ENCODE peak calls at places on chromosomes 13 and 19, in ten cellular contexts. S is psoas muscle; B is endodermal cell; A is ascending aorta; F is CD8-positive, alpha-beta T cell; X is fibroblast of lung; R is small intestine; Y is upper lobe of right lung; P is uterus; U is CD8-positive, alpha-beta memory T cell. Z is an unnamed sample. For H3K4me1, the result is how much of the 10 kb centered on the place peaks cover.

GRCh38 chr19:41870401-41870873 is 6.6 kb upstream of the CD79A start:
- DNase-seq in P (no peak), X (peak), Y (no peak), R (peak), A (no peak), U (no peak), S (peak), F (no peak), B (peak), Z (no peak)

GRCh38 chr19:56678205-56678604 is 6.6 kb upstream of the ZNF835 start:
- DNase-seq in B (no peak), Y (no peak), P (no peak), F (no peak), R (no peak), S (no peak), A (no peak), X (no peak), U (no peak), Z (no peak)

GRCh38 chr13:29909975-29910674 is 59.7 kb upstream of the UBL3 start:
- DNase-seq in A (no peak), S (peak), B (no peak), U (no peak), F (no peak), Y (no peak), P (no peak), X (peak), R (no peak), Z (no peak)

GRCh38 chr13:39047560-39047959 is 9.3 kb downstream of the NHLRC3 start:
- DNase-seq in Y (no peak), X (no peak), R (peak), A (no peak), S (no peak), U (no peak), F (no peak), B (peak), P (no peak), Z (no peak)

GRCh38 chr19:3123088-3123721 is 12.6 kb upstream of the GNA15 start:
- DNase-seq in Y (peak), P (no peak), A (no peak), X (no peak), S (peak), B (no peak), U (no peak), F (no peak), R (no peak), Z (peak)

GRCh38 chr13:75299913-75300862 is 181.8 kb downstream of the TBC1D4 start:
- DNase-seq in S (no peak), A (no peak), Y (no peak), R (no peak), U (no peak), F (no peak), B (no peak), X (peak), P (no peak), Z (no peak)

GRCh38 chr13:113203507-113204377 is 4.7 kb downstream of the PCID2 start:
- DNase-seq in S (no peak), Y (no peak), P (no peak), U (no peak), R (no peak), F (no peak), A (no peak), X (no peak), B (no peak), Z (peak)

GRCh38 chr19:21750586-21751128 is 16.7 kb downstream of the ZNF100 start:
- DNase-seq in Y (no peak), U (no peak), X (no peak), S (peak), P (no peak), F (no peak), A (no peak), B (no peak), R (no peak), Z (peak)

GRCh38 chr13:66264976-66265375 is 965.2 kb downstream of the PCDH9 start:
- DNase-seq in Y (no peak), A (no peak), F (no peak), X (no peak), S (no peak), B (no peak), P (no peak), R (no peak), U (no peak), Z (no peak)

GRCh38 chr13:24168392-24168750 is 7.9 kb downstream of the SPATA13 start:
- DNase-seq in A (no peak), B (peak), Y (no peak), F (no peak), U (no peak), R (no peak), P (no peak), S (no peak), X (no peak), Z (no peak)

GRCh38 chr13:50543767-50544166 is 299.7 kb downstream of the DLEU7 start:
- DNase-seq in R (no peak), X (peak), A (no peak), P (no peak), U (no peak), S (peak), Y (no peak), B (no peak), F (no peak), Z (peak)

GRCh38 chr19:6108721-6109633 is 1.3 kb downstream of the RFX2 start:
- DNase-seq in P (peak), A (no peak), R (no peak), B (peak), F (peak), U (peak), S (peak), Y (peak), X (peak), Z (peak)

GRCh38 chr13:21434588-21434987 is 24.5 kb downstream of the ZDHHC20 start:
- DNase-seq in X (no peak), B (no peak), Y (no peak), A (no peak), P (no peak), S (no peak), F (no peak), R (no peak), U (no peak), Z (no peak)

GRCh38 chr13:59201836-59202235 is 961.9 kb downstream of the DIAPH3 start:
- DNase-seq in U (no peak), S (no peak), F (no peak), A (no peak), P (no peak), Y (no peak), B (no peak), X (peak), R (no peak), Z (no peak)

GRCh38 chr19:23261496-23262020 is 11.4 kb upstream of the ZNF724 start:
- DNase-seq in U (no peak), Y (no peak), B (no peak), R (no peak), F (no peak), A (no peak), P (no peak), S (no peak), X (no peak), Z (no peak)

GRCh38 chr19:15583346-15583745 is 31.7 kb upstream of the CYP4F8 start:
- DNase-seq in X (no peak), A (no peak), R (no peak), U (no peak), B (no peak), S (no peak), P (no peak), F (peak), Y (no peak), Z (peak)

GRCh38 chr13:30021611-30022010 is 171.2 kb upstream of the UBL3 start:
- DNase-seq in B (no peak), R (no peak), A (no peak), F (no peak), X (no peak), P (no peak), Y (no peak), U (no peak), S (no peak), Z (no peak)

GRCh38 chr19:2290441-2291184 is 8.6 kb upstream of the PEAK3 start:
- DNase-seq in Y (no peak), F (peak), R (no peak), A (no peak), B (peak), X (no peak), S (no peak), P (no peak), U (peak), Z (peak)

GRCh38 chr13:94331281-94331680 is 148.2 kb downstream of the DCT start:
- DNase-seq in F (no peak), P (no peak), A (no peak), Y (no peak), S (no peak), B (no peak), X (no peak), R (no peak), U (no peak), Z (no peak)

GRCh38 chr19:43476606-43477005 is 11.2 kb upstream of the LYPD3 start:
- DNase-seq in U (no peak), B (no peak), R (no peak), X (peak), Y (no peak), P (no peak), A (no peak), F (no peak), S (no peak), Z (no peak)

GRCh38 chr19:11482384-11483050 is 1.7 kb upstream of the ELAVL3 start:
- DNase-seq in F (peak), S (peak), A (peak), U (peak), Y (peak), B (peak), X (peak), R (peak), P (peak), Z (peak)

DNA sequence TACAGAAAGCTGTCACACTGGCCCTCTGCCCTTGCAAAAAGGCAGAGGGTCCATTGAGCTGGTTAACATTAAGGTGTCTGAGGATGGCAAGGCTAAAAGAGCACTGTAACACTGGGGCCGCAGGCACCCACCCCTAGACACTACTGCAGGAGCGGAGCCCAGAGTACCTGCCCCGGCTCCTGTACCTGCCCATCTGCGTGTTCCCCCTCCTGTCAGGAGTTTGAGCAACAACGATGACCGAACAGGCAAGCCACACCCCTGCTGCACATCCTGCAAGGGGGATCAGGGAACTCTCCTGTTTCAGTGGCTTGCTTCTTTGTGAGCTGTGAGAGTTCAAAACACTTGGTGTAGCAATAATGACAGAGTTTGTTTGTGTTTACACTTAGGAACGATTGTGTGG is 117.4 kb upstream of the STARD13 start:
- DNase-seq in F (no peak), R (no peak), U (no peak), Y (no peak), A (no peak), S (no peak), B (no peak), X (no peak), P (no peak), Z (no peak)
- H3K4me3 ChIP-seq in F (no peak), R (no peak), U (no peak), Y (no peak), A (no peak), S (no peak), B (no peak), X (no peak), P (no peak), Z (no peak)

DNA sequence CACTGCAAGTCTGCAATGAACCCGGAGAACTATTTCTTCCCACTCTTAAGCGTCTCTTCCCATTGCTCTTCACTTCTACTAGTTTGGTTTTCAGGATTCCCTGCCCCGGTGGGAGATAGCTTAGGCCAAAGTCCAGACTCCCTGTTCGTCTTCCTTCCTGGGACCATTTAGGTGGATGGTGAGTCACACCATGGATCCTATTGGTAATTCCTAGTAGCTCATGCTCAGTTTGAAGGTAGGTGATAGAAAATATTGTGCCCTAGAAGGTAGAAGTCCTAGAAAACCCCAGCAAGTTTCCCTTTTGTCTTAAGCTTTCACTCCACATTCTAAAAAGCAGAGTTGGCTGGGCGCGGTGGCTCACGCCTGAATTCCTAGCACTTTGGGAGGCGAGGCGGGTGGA is 13.8 kb downstream of the CHAF1A start:
- DNase-seq in P (no peak), R (no peak), A (no peak), S (no peak), Y (no peak), F (no peak), X (no peak), B (no peak), U (no peak), Z (no peak)
- H3K27ac ChIP-seq in P (peak), R (no peak), A (no peak), S (no peak), Y (no peak), F (no peak), X (no peak), B (no peak), U (no peak), Z (no peak)

DNA sequence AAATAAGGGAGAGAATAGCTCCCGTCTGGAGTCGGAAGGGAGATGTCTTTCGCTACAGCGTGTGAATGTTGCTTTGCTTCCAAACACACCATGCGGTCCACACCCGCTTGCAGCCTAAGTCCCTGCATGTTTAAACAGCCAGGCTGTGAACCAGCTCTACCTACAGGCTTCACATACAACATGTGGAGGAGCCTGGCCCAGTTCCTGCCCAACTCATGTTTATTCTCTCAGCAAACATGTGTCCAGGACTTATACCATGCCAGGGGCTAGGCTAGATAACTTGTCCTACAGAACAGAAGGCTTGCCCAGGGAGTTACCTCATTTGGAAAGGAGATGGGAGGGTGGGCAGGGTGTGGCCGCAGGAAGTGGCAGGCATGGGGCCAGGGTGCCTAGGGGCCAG is 181.5 kb downstream of the FOXO1 start:
- DNase-seq in Y (no peak), F (peak), P (no peak), B (no peak), U (no peak), X (no peak), A (no peak), R (no peak), S (no peak), Z (no peak)
- H3K4me1 ChIP-seq in Y (under half), F (half or more), P (under half), B (under half), U (half or more), X (under half), A (under half), R (under half), S (under half), Z (under half)

GRCh38 chr19:48752511-48753365 is at the start of gene FUT1:
- DNase-seq in S (peak), Y (peak), X (no peak), U (peak), B (peak), P (no peak), A (no peak), R (peak), F (peak), Z (peak)
- H3K4me3 ChIP-seq in S (peak), Y (peak), X (peak), U (peak), B (peak), P (peak), A (peak), R (no peak), F (peak), Z (peak)

Z was measured in right cardiac atrium.